ENCODE peak calls at places on chromosomes 12 and 14, in eight cellular contexts. K is astrocyte of the spinal cord, B is heart right ventricle, O is cardiac muscle cell, U is nephron progenitor cell, H is left ventricle myocardium inferior, V is tibial nerve, M is LNCaP clone FGC. R is an unnamed sample.

GRCh38 chr12:45208604-45209487 is 7.0 kb upstream of the ANO6 start:
- DNase-seq in K (peak; percentile 64), B (no peak), O (peak; percentile 61), U (no peak), H (no peak), V (no peak), M (no peak), R (peak; percentile 83)

GRCh38 chr12:49110191-49111155 is at the start of gene LMBR1L:
- DNase-seq in K (peak; percentile 98), B (peak; percentile 92), O (peak; percentile 99), U (peak; percentile 92), H (peak; percentile 95), V (peak; percentile 98), M (peak; percentile 93), R (peak; percentile 99)

GRCh38 chr12:131459666-131460365 is 251.1 kb upstream of the SFSWAP start:
- DNase-seq in K (no peak), B (no peak), O (no peak), U (no peak), H (no peak), V (no peak), M (no peak), R (no peak)

GRCh38 chr12:117660896-117661295 is 299.5 kb upstream of the NOS1 start:
- DNase-seq in K (no peak), B (no peak), O (no peak), U (no peak), H (no peak), V (no peak), M (no peak), R (no peak)

GRCh38 chr14:24436355-24437019 is 6.1 kb downstream of the SDR39U1 start:
- DNase-seq in K (peak; percentile 79), B (no peak), O (peak; percentile 84), U (peak; percentile 39), H (no peak), V (peak; percentile 44), M (no peak), R (peak; percentile 87)

GRCh38 chr14:75274899-75275569 is 3.6 kb upstream of the FOS start:
- DNase-seq in K (peak; percentile 66), B (no peak), O (no peak), U (no peak), H (peak; percentile 26), V (peak; percentile 77), M (no peak), R (peak; percentile 44)

GRCh38 chr12:52975204-52975603 is 26.3 kb downstream of the KRT18 start:
- DNase-seq in K (no peak), B (no peak), O (peak; percentile 74), U (no peak), H (no peak), V (no peak), M (no peak), R (peak; percentile 40)

GRCh38 chr14:68884031-68885030 is 91.5 kb upstream of the ZFP36L1 start:
- DNase-seq in K (peak; percentile 92), B (peak; percentile 36), O (peak; percentile 89), U (no peak), H (peak; percentile 63), V (no peak), M (no peak), R (peak; percentile 89)

GRCh38 chr12:113420996-113421595 is 1.1 kb upstream of the SDSL start:
- DNase-seq in K (no peak), B (no peak), O (no peak), U (no peak), H (no peak), V (no peak), M (no peak), R (no peak)

GRCh38 chr14:64834965-64835364 is 44.7 kb downstream of the SPTB start:
- DNase-seq in K (no peak), B (no peak), O (no peak), U (no peak), H (no peak), V (no peak), M (no peak), R (no peak)

GRCh38 chr12:19999793-20000138 is 368.6 kb upstream of the PDE3A start:
- DNase-seq in K (no peak), B (no peak), O (no peak), U (no peak), H (no peak), V (no peak), M (no peak), R (no peak)

GRCh38 chr12:19998968-19999792 is 369.2 kb upstream of the PDE3A start:
- DNase-seq in K (no peak), B (no peak), O (no peak), U (no peak), H (no peak), V (no peak), M (no peak), R (no peak)

GRCh38 chr12:19997996-19998395 is 370.3 kb upstream of the PDE3A start:
- DNase-seq in K (no peak), B (no peak), O (no peak), U (no peak), H (no peak), V (no peak), M (no peak), R (no peak)

GRCh38 chr12:19992311-19992710 is 376.0 kb upstream of the PDE3A start:
- DNase-seq in K (no peak), B (no peak), O (no peak), U (no peak), H (no peak), V (no peak), M (no peak), R (no peak)

DNA sequence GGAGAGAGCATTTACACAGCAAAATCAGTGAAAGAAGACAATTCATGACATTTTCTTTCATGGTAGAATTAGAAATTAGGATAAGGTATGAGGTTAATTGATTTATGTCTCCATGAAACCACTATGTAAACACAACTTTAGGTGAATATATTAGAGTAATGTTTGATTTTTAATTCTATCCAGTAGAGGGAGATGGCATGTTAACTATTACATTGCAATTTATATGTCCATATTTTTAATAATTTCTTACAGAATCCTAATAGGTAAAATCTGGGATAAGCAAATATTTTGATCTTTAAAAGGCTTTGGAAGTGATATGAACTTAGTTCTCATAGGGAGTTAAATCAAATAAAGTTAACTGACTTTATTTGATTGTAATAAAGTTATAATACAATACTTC is 373.4 kb upstream of the PDE3A start:
- DNase-seq in K (peak; percentile 24), B (no peak), O (peak; percentile 34), U (no peak), H (no peak), V (no peak), M (no peak), R (peak; percentile 42)
- TF ChIP-seq CTCF in K (no peak), B (peak; percentile 17), O (peak; percentile 35), U (no peak), H (peak; percentile 45), V (no peak), M (peak; percentile 21), R (peak; percentile 27)

DNA sequence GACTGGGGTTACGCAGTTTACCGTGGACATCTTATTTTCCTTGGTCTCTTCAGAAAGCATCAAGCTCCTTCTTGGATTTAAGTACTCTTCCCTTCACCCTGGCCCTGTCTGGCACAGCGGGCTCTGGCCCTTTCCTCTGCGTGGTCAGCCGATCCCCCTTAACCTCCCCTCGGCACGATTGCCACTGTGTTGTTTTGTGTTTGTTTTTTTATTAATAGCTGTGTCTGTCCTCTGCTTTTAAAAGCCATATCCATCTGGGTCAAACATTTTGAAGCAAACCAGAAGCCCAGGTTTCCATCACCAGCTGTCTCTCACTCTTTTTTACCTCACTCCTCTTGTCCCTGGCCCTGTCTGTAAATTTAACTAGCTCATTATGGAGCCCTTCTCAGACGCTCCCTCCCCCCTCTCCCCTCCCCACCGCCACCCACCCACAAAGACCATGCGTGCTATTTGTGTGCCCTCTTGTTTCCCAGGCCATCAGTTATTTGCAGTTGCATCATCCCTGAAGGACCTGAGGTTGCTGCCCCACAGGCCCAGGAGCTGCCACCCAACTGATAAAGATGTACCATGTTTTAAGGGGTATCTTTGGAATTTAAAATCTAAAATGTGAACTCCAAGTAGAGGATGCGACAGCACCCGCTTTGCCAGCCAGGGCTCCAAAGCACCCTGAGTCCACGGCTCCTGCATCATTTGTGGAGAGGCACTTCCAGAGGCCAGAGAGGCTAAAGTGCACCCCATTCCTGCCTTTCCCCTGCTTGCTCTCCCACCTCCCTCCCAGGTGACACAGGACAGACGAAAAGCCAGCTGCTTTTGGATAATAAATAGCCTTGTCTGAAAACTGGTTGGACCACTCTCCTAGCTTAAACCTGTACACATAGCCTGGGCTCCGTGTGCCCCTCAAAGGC is 3.9 kb downstream of the BCL11B start:
- DNase-seq in K (no peak), B (no peak), O (no peak), U (no peak), H (no peak), V (no peak), M (no peak), R (no peak)
- TF ChIP-seq CTCF in K (no peak), B (no peak), O (no peak), U (no peak), H (no peak), V (no peak), M (no peak), R (no peak)

GRCh38 chr12:83261998-83262397 is 575.3 kb downstream of the TMTC2 start:
- DNase-seq in K (no peak), B (no peak), O (no peak), U (no peak), H (no peak), V (no peak), M (no peak), R (no peak)
- TF ChIP-seq CTCF in K (peak; percentile 13), B (no peak), O (no peak), U (no peak), H (no peak), V (no peak), M (no peak), R (no peak)

DNA sequence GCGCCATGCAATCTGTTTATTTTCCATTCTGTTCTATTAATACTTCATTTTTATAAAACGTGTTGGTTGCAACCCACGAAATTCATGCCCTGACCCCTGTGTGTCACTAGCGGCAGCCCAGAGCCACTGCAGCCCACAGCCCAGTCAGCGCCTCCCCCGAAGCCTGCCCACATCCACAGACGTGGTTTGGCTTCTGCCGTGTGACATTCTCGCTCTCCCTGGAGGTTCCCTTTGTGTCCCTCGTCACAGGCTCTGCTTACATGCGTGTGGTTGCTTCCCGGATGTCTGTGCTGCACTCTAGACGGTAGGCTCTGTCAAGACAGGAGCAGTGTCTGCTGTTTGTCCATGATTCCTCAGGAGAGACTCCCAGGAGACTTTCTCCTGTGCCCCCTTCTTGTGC is 37.0 kb upstream of the PIWIL1 start:
- DNase-seq in K (no peak), B (no peak), O (no peak), U (no peak), H (no peak), V (no peak), M (no peak), R (no peak)
- TF ChIP-seq CTCF in K (no peak), B (no peak), O (no peak), U (no peak), H (no peak), V (no peak), M (no peak), R (no peak)

GRCh38 chr14:73846944-73847343 is 4.7 kb upstream of the PTGR2 start:
- DNase-seq in K (no peak), B (no peak), O (no peak), U (no peak), H (no peak), V (no peak), M (no peak), R (no peak)

GRCh38 chr14:73843296-73843695 is 8.3 kb upstream of the PTGR2 start:
- DNase-seq in K (no peak), B (no peak), O (no peak), U (no peak), H (no peak), V (no peak), M (no peak), R (no peak)
- TF ChIP-seq CTCF in K (no peak), B (no peak), O (no peak), U (no peak), H (no peak), V (no peak), M (no peak), R (no peak)

R was measured in cardiac fibroblast.